ENCODE peak calls at places on chromosomes 1 and 21, in five cellular contexts. One of them, this sample, is unnamed.
A peak's percentile ranks its signal among the peaks of the same experiment; 100 is the strongest.

GRCh38 chr1:15843826-15844572 is 3.5 kb upstream of the SPEN start:
- DNase-seq in cardiac septum: no peak
- DNase-seq in brain microvascular endothelial cell: no peak
- DNase-seq in AG09309: no peak
- DNase-seq in stromal cell of bone marrow: no peak
- DNase-seq in this sample: no peak

GRCh38 chr1:222306512-222306911 is 241.4 kb downstream of the HHIPL2 start:
- DNase-seq in brain microvascular endothelial cell: no peak
- DNase-seq in stromal cell of bone marrow: no peak
- DNase-seq in AG09309: no peak
- DNase-seq in cardiac septum: no peak
- DNase-seq in this sample: no peak

GRCh38 chr1:42552636-42553035 is 89.5 kb downstream of the CCDC30 start:
- DNase-seq in stromal cell of bone marrow: no peak
- DNase-seq in AG09309: no peak
- DNase-seq in cardiac septum: no peak
- DNase-seq in brain microvascular endothelial cell: no peak
- DNase-seq in this sample: no peak

GRCh38 chr1:198333744-198334143 is 176.9 kb downstream of the NEK7 start:
- DNase-seq in stromal cell of bone marrow: peak; percentile 2
- DNase-seq in brain microvascular endothelial cell: no peak
- DNase-seq in cardiac septum: no peak
- DNase-seq in AG09309: no peak
- DNase-seq in this sample: no peak

GRCh38 chr21:35349378-35350080 is 300.4 kb upstream of the RUNX1 start:
- DNase-seq in stromal cell of bone marrow: peak; percentile 25
- DNase-seq in cardiac septum: no peak
- DNase-seq in brain microvascular endothelial cell: no peak
- DNase-seq in AG09309: no peak
- DNase-seq in this sample: no peak

GRCh38 chr1:40477680-40478057 is 579 bp downstream of the ZFP69 start:
- DNase-seq in cardiac septum: no peak
- DNase-seq in brain microvascular endothelial cell: peak; percentile 2
- DNase-seq in stromal cell of bone marrow: no peak
- DNase-seq in AG09309: no peak
- DNase-seq in this sample: no peak

GRCh38 chr21:16570196-16570595 is 840.4 kb downstream of the USP25 start:
- DNase-seq in AG09309: no peak
- DNase-seq in brain microvascular endothelial cell: no peak
- DNase-seq in stromal cell of bone marrow: no peak
- DNase-seq in cardiac septum: no peak
- DNase-seq in this sample: no peak

GRCh38 chr1:9376886-9377333 is 84.2 kb downstream of the SPSB1 start:
- DNase-seq in brain microvascular endothelial cell: no peak
- DNase-seq in AG09309: peak; percentile 3
- DNase-seq in cardiac septum: no peak
- DNase-seq in stromal cell of bone marrow: peak; percentile 17
- DNase-seq in this sample: no peak

GRCh38 chr1:228236744-228237143 is 28.9 kb downstream of the OBSCN start:
- DNase-seq in brain microvascular endothelial cell: peak; percentile 31
- DNase-seq in cardiac septum: no peak
- DNase-seq in stromal cell of bone marrow: peak; percentile 8
- DNase-seq in AG09309: no peak
- DNase-seq in this sample: no peak

GRCh38 chr1:159430985-159431384 is 1.0 kb upstream of the OR10J4 start:
- DNase-seq in stromal cell of bone marrow: no peak
- DNase-seq in AG09309: no peak
- DNase-seq in cardiac septum: no peak
- DNase-seq in brain microvascular endothelial cell: no peak
- DNase-seq in this sample: no peak